ENCODE peak calls at places on chromosome 7, in four cellular contexts. F, C, I and Z are unnamed samples.
A peak's percentile ranks its signal among the peaks of the same experiment; 100 is the strongest.

GRCh38 chr7:51035696-51036095 is 253.0 kb upstream of the GRB10 start:
- DNase-seq in F (no peak), C (no peak), I (no peak), Z (no peak)

GRCh38 chr7:37354661-37355131 is 94.0 kb downstream of the ELMO1 start:
- DNase-seq in F (no peak), C (no peak), I (peak; percentile 88), Z (peak; percentile 79)

GRCh38 chr7:116177009-116177408 is 33.3 kb upstream of the TES start:
- DNase-seq in F (peak; percentile 87), C (peak; percentile 58), I (no peak), Z (no peak)

GRCh38 chr7:41529831-41530230 is 173.1 kb downstream of the INHBA start:
- DNase-seq in F (peak; percentile 26), C (no peak), I (no peak), Z (no peak)

GRCh38 chr7:70042533-70042932 is 444.3 kb downstream of the AUTS2 start:
- DNase-seq in F (peak; percentile 12), C (no peak), I (no peak), Z (no peak)

GRCh38 chr7:141342664-141343400 is 208.4 kb upstream of the AGK start:
- DNase-seq in F (no peak), C (no peak), I (no peak), Z (no peak)

GRCh38 chr7:936131-937054 is 18.1 kb downstream of the ADAP1 start:
- DNase-seq in F (no peak), C (no peak), I (peak; percentile 16), Z (no peak)

GRCh38 chr7:45089314-45089891 is 634 bp upstream of the NACAD start:
- DNase-seq in F (peak; percentile 55), C (no peak), I (peak; percentile 64), Z (peak; percentile 56)

GRCh38 chr7:108541493-108541892 is 15.6 kb upstream of the PNPLA8 start:
- DNase-seq in F (no peak), C (no peak), I (no peak), Z (no peak)

GRCh38 chr7:147436718-147437117 is 1153.8 kb upstream of the C7orf33 start:
- DNase-seq in F (no peak), C (no peak), I (no peak), Z (no peak)

GRCh38 chr7:80841566-80842478 is 77.0 kb downstream of the SEMA3C start:
- DNase-seq in F (no peak), C (peak; percentile 49), I (no peak), Z (no peak)

GRCh38 chr7:138247568-138248328 is 171.5 kb downstream of the AKR1D1 start:
- DNase-seq in F (no peak), C (no peak), I (no peak), Z (no peak)

GRCh38 chr7:392822-393221 is 102.9 kb downstream of the FOXL3 start:
- DNase-seq in F (no peak), C (no peak), I (no peak), Z (no peak)

GRCh38 chr7:22885824-22886255 is 63.2 kb upstream of the TOMM7 start:
- DNase-seq in F (no peak), C (no peak), I (no peak), Z (no peak)

GRCh38 chr7:71244023-71244422 is 112.1 kb downstream of the GALNT17 start:
- DNase-seq in F (no peak), C (no peak), I (no peak), Z (no peak)

GRCh38 chr7:16428182-16428581 is 6.8 kb upstream of the CRPPA start:
- DNase-seq in F (no peak), C (no peak), I (no peak), Z (no peak)

GRCh38 chr7:50595538-50596102 is 30.4 kb upstream of the DDC start:
- DNase-seq in F (peak; percentile 13), C (peak; percentile 7), I (peak; percentile 42), Z (no peak)

GRCh38 chr7:4712371-4713182 is 30.5 kb downstream of the FOXK1 start:
- DNase-seq in F (peak; percentile 79), C (no peak), I (no peak), Z (no peak)